ENCODE peak calls at places on chromosome 13, in nine cellular contexts. M is germinal center; Z is activated naive CD4-positive, alpha-beta T cell; X is OCI-M1; O is endothelial cell; D is SHP77; P is activated CD4-positive, alpha-beta T cell treated with anti-CD3 and anti-CD28 coated beads, Interleukin-2, amount 50 U/mL, for 1 hour; I is fibroblast of pulmonary artery; F is H54. A is an unnamed sample.

GRCh38 chr13:105774739-105775460 is 760.6 kb downstream of the EFNB2 start:
- DNase-seq in I (no peak), O (no peak), M (no peak), P (no peak), F (no peak), Z (no peak), X (peak; percentile 21), D (no peak), A (no peak)

GRCh38 chr13:106117035-106117434 is 418.4 kb downstream of the EFNB2 start:
- DNase-seq in O (no peak), P (no peak), I (no peak), F (no peak), Z (no peak), X (no peak), D (no peak), M (no peak), A (no peak)

GRCh38 chr13:40388617-40389016 is 277.8 kb downstream of the FOXO1 start:
- DNase-seq in D (peak; percentile 9), Z (peak; percentile 23), M (peak; percentile 71), I (no peak), O (no peak), P (peak; percentile 72), X (no peak), F (no peak), A (peak; percentile 55)

GRCh38 chr13:73870036-73870741 is 264.0 kb downstream of the KLF12 start:
- DNase-seq in P (no peak), D (no peak), O (no peak), X (no peak), I (peak; percentile 89), F (no peak), Z (no peak), M (no peak), A (no peak)

GRCh38 chr13:90652036-90652435 is 695.5 kb upstream of the MIR17HG start:
- DNase-seq in D (no peak), I (no peak), M (no peak), F (no peak), P (no peak), Z (no peak), O (no peak), X (no peak), A (no peak)

GRCh38 chr13:42396501-42396900 is 124.5 kb downstream of the AKAP11 start:
- DNase-seq in F (no peak), P (peak; percentile 32), D (no peak), X (no peak), I (no peak), M (no peak), Z (no peak), O (no peak), A (no peak)

GRCh38 chr13:33745370-33746324 is 72.3 kb upstream of the RFC3 start:
- DNase-seq in Z (no peak), F (no peak), O (no peak), M (peak; percentile 68), P (no peak), X (no peak), I (no peak), D (peak; percentile 5), A (no peak)

GRCh38 chr13:97068964-97069815 is 74.9 kb upstream of the OXGR1 start:
- DNase-seq in Z (no peak), O (no peak), M (no peak), F (no peak), X (no peak), P (no peak), I (no peak), D (peak; percentile 63), A (no peak)

GRCh38 chr13:44132710-44133109 is 240.9 kb upstream of the SERP2 start:
- DNase-seq in F (peak; percentile 36), P (no peak), O (no peak), X (peak; percentile 45), I (peak; percentile 70), D (no peak), M (no peak), Z (no peak), A (peak; percentile 68)

GRCh38 chr13:90732049-90732448 is 615.4 kb upstream of the MIR17HG start:
- DNase-seq in M (no peak), F (no peak), O (peak; percentile 7), P (no peak), X (no peak), D (peak; percentile 29), Z (no peak), I (no peak), A (no peak)

GRCh38 chr13:23960566-23961156 is 63.4 kb upstream of the C1QTNF9B start:
- DNase-seq in O (peak; percentile 40), X (peak; percentile 42), I (peak; percentile 66), F (no peak), D (peak; percentile 4), P (no peak), M (no peak), Z (no peak), A (no peak)

GRCh38 chr13:25691654-25692053 is 319.9 kb downstream of the ATP8A2 start:
- DNase-seq in F (no peak), Z (no peak), P (no peak), I (no peak), D (peak; percentile 25), X (no peak), O (no peak), M (no peak), A (no peak)

GRCh38 chr13:82627183-82627582 is 1255.1 kb downstream of the SLITRK1 start:
- DNase-seq in P (no peak), I (peak; percentile 24), Z (no peak), M (no peak), O (no peak), D (no peak), X (no peak), F (no peak), A (no peak)

GRCh38 chr13:74969419-74969818 is 512.5 kb downstream of the TBC1D4 start:
- DNase-seq in F (no peak), O (no peak), I (no peak), Z (no peak), M (no peak), D (no peak), X (no peak), P (no peak), A (no peak)

GRCh38 chr13:80217614-80218456 is 123.1 kb downstream of the SPRY2 start:
- DNase-seq in X (peak; percentile 75), O (no peak), F (no peak), M (no peak), I (peak; percentile 96), D (no peak), P (no peak), Z (no peak), A (no peak)

GRCh38 chr13:27933580-27934328 is 14.0 kb downstream of the PDX1 start:
- DNase-seq in O (no peak), I (no peak), F (no peak), D (no peak), P (no peak), X (no peak), M (no peak), Z (no peak), A (no peak)

GRCh38 chr13:113756441-113757097 is 2.5 kb upstream of the TMEM255B start:
- DNase-seq in O (no peak), F (no peak), P (no peak), Z (no peak), X (no peak), D (no peak), M (no peak), I (peak; percentile 8), A (peak; percentile 37)

GRCh38 chr13:93767231-93767916 is 540.8 kb downstream of the GPC6 start:
- DNase-seq in M (no peak), P (no peak), O (no peak), F (no peak), X (no peak), Z (no peak), D (no peak), I (no peak), A (no peak)

GRCh38 chr13:33545492-33545891 is 259.9 kb upstream of the STARD13 start:
- DNase-seq in Z (no peak), M (no peak), D (no peak), X (peak; percentile 4), I (no peak), O (no peak), P (no peak), F (no peak), A (no peak)

GRCh38 chr13:31442605-31443004 is 242.8 kb downstream of the B3GLCT start:
- DNase-seq in I (no peak), D (no peak), Z (no peak), F (no peak), M (no peak), P (no peak), O (no peak), X (no peak), A (no peak)

GRCh38 chr13:28301839-28302238 is 163.5 kb downstream of the PAN3 start:
- DNase-seq in O (no peak), I (no peak), X (no peak), D (no peak), F (no peak), P (no peak), Z (no peak), M (no peak), A (no peak)

GRCh38 chr13:95834134-95834765 is 157.3 kb downstream of the DNAJC3 start:
- DNase-seq in X (peak; percentile 84), I (peak; percentile 77), O (peak; percentile 75), F (peak; percentile 23), Z (peak; percentile 7), M (peak; percentile 68), P (peak; percentile 62), D (peak; percentile 77), A (peak; percentile 62)

GRCh38 chr13:88602786-88603777 is 931.9 kb downstream of the SLITRK5 start:
- DNase-seq in I (no peak), X (no peak), P (no peak), M (no peak), D (no peak), F (no peak), Z (no peak), O (no peak), A (no peak)

GRCh38 chr13:23322353-23323336 is 110.9 kb downstream of the SACS start:
- DNase-seq in O (no peak), X (no peak), F (no peak), D (no peak), Z (no peak), P (no peak), I (no peak), M (no peak), A (no peak)

GRCh38 chr13:94061316-94061715 is 418.2 kb downstream of the DCT start:
- DNase-seq in I (peak; percentile 19), O (no peak), M (no peak), F (peak; percentile 22), P (no peak), Z (no peak), D (no peak), X (no peak), A (no peak)

GRCh38 chr13:112205990-112206389 is 139.0 kb downstream of the SOX1 start:
- DNase-seq in Z (no peak), I (no peak), X (no peak), O (no peak), P (no peak), D (no peak), M (no peak), F (no peak), A (no peak)

GRCh38 chr13:79779761-79780160 is 298.8 kb downstream of the NDFIP2 start:
- DNase-seq in O (no peak), Z (no peak), I (peak; percentile 75), D (no peak), M (no peak), P (no peak), X (peak; percentile 61), F (no peak), A (peak; percentile 49)

GRCh38 chr13:102658678-102659077 is 36.2 kb downstream of the METTL21C start:
- DNase-seq in P (no peak), X (no peak), Z (no peak), D (no peak), F (no peak), I (no peak), O (no peak), M (no peak), A (no peak)

GRCh38 chr13:26423634-26424033 is 133.8 kb upstream of the WASF3 start:
- DNase-seq in O (no peak), I (peak; percentile 14), X (no peak), M (no peak), Z (no peak), D (no peak), F (no peak), P (no peak), A (no peak)

GRCh38 chr13:93522486-93522885 is 295.9 kb downstream of the GPC6 start:
- DNase-seq in X (no peak), M (no peak), Z (no peak), I (peak; percentile 8), O (no peak), F (no peak), D (no peak), P (no peak), A (no peak)

GRCh38 chr13:51523082-51523518 is 61.2 kb upstream of the WDFY2 start:
- DNase-seq in I (peak; percentile 79), O (no peak), P (peak; percentile 4), D (no peak), F (no peak), Z (no peak), X (peak; percentile 78), M (no peak), A (peak; percentile 55)

A was measured in CD14-positive monocyte.